ENCODE peak calls at places on chromosomes 1 and 21, in ten cellular contexts. R is T-helper 9 cell, M is pancreas, W is BJ, N is NB4, S is GM04504, U is kidney glomerular epithelial cell, H is smooth muscle cell of the brain vasculature, J is tibial artery, B is astrocyte of the spinal cord. L is an unnamed sample.

GRCh38 chr1:162873671-162874666 is 13.0 kb upstream of the CCDC190 start:
- DNase-seq in R (no peak), M (no peak), W (no peak), N (no peak), S (no peak), U (peak), H (no peak), J (no peak), B (peak), L (no peak)

GRCh38 chr1:40036574-40036973 is 4.0 kb upstream of the CAP1 start:
- DNase-seq in R (no peak), M (peak), W (peak), N (peak), S (peak), U (no peak), H (no peak), J (peak), B (peak), L (peak)

GRCh38 chr21:22813201-22813600 is 1815.0 kb downstream of the NCAM2 start:
- DNase-seq in R (no peak), M (no peak), W (no peak), N (no peak), S (no peak), U (no peak), H (no peak), J (no peak), B (no peak), L (no peak)

GRCh38 chr1:81695741-81696140 is 105.0 kb upstream of the ADGRL2 start:
- DNase-seq in R (no peak), M (no peak), W (no peak), N (no peak), S (peak), U (peak), H (no peak), J (no peak), B (peak), L (no peak)

GRCh38 chr1:1775364-1776226 is 2.7 kb downstream of the NADK start:
- DNase-seq in R (no peak), M (no peak), W (no peak), N (peak), S (no peak), U (no peak), H (no peak), J (no peak), B (no peak), L (no peak)

GRCh38 chr1:65845758-65846060 is 53.0 kb downstream of the PDE4B start:
- DNase-seq in R (no peak), M (no peak), W (no peak), N (peak), S (no peak), U (no peak), H (no peak), J (no peak), B (no peak), L (no peak)

GRCh38 chr1:199221371-199222150 is 582.7 kb downstream of the PTPRC start:
- DNase-seq in R (no peak), M (no peak), W (no peak), N (peak), S (no peak), U (no peak), H (no peak), J (no peak), B (no peak), L (no peak)

GRCh38 chr1:30109853-30110252 is 613.5 kb downstream of the MATN1 start:
- DNase-seq in R (no peak), M (no peak), W (peak), N (no peak), S (peak), U (no peak), H (no peak), J (no peak), B (peak), L (peak)

GRCh38 chr1:234768569-234769283 is 158.7 kb upstream of the IRF2BP2 start:
- DNase-seq in R (no peak), M (no peak), W (no peak), N (peak), S (no peak), U (no peak), H (no peak), J (no peak), B (no peak), L (no peak)

GRCh38 chr1:41664861-41665640 is 180.6 kb upstream of the EDN2 start:
- DNase-seq in R (no peak), M (no peak), W (peak), N (no peak), S (no peak), U (peak), H (no peak), J (no peak), B (peak), L (peak)

GRCh38 chr1:202165942-202166843 is 5.8 kb upstream of the PTPN7 start:
- DNase-seq in R (no peak), M (no peak), W (no peak), N (no peak), S (no peak), U (no peak), H (no peak), J (no peak), B (no peak), L (no peak)